ENCODE peak calls at places on chromosomes 5 and 9, in five cellular contexts. P is HEK293T, A is lower lobe of right lung, W is epithelial cell of esophagus, M is left ventricle myocardium inferior. S is an unnamed sample.

GRCh38 chr5:164972973-164973372 is 1467.6 kb downstream of the MAT2B start:
- DNase-seq in P (no peak), A (no peak), W (no peak), M (no peak), S (no peak)

GRCh38 chr5:56414056-56414455 is 180.9 kb upstream of the ANKRD55 start:
- DNase-seq in M (no peak), W (no peak), P (no peak), A (no peak), S (no peak)

GRCh38 chr9:116596646-116597045 is 90.5 kb upstream of the TRIM32 start:
- DNase-seq in M (no peak), W (peak), P (no peak), A (no peak), S (no peak)

GRCh38 chr5:118529361-118530154 is 458.8 kb downstream of the DTWD2 start:
- DNase-seq in W (no peak), M (peak), P (no peak), A (no peak), S (no peak)

GRCh38 chr5:173293817-173294672 is 34.2 kb downstream of the STC2 start:
- DNase-seq in A (peak), M (peak), P (peak), W (peak), S (peak)

GRCh38 chr5:132260714-132261615 is 3.5 kb downstream of the PDLIM4 start:
- DNase-seq in M (peak), P (no peak), A (no peak), W (peak), S (no peak)

GRCh38 chr9:34124103-34124502 is 2.4 kb downstream of the DCAF12 start:
- DNase-seq in P (no peak), W (peak), M (no peak), A (no peak), S (no peak)

GRCh38 chr9:133613396-133613795 is 4.2 kb upstream of the FAM163B start:
- DNase-seq in A (no peak), W (no peak), P (no peak), M (peak), S (no peak)

GRCh38 chr9:125959980-125960619 is 212.9 kb downstream of the PBX3 start:
- DNase-seq in P (no peak), A (no peak), W (no peak), M (no peak), S (no peak)

GRCh38 chr5:124628721-124629596 is 117.5 kb downstream of the ZNF608 start:
- DNase-seq in M (no peak), W (peak), A (no peak), P (peak), S (no peak)

GRCh38 chr5:56429110-56429561 is 196.0 kb upstream of the ANKRD55 start:
- DNase-seq in P (no peak), W (no peak), M (peak), A (no peak), S (no peak)

GRCh38 chr9:16417101-16417500 is 453.4 kb downstream of the BNC2 start:
- DNase-seq in W (peak), M (no peak), A (no peak), P (no peak), S (no peak)

GRCh38 chr5:158857376-158857775 is 242.3 kb downstream of the EBF1 start:
- DNase-seq in P (no peak), M (no peak), A (no peak), W (no peak), S (no peak)

S was measured in NCI-H187 treated with DMSO at 0.1 percent for 48 hours.